ENCODE peak calls at places on chromosome 13, in five cellular contexts. Y, Z, E, J and I are unnamed samples.

GRCh38 chr13:73849292-73849691 is 284.9 kb downstream of the KLF12 start:
- DNase-seq in J (no peak), Z (peak), E (no peak), Y (no peak), I (peak)

GRCh38 chr13:99382428-99383133 is 75.4 kb upstream of the GPR183 start:
- DNase-seq in J (no peak), Z (no peak), E (no peak), Y (no peak), I (no peak)

GRCh38 chr13:87680298-87680697 is 9.1 kb downstream of the SLITRK5 start:
- DNase-seq in Y (no peak), Z (no peak), J (no peak), E (no peak), I (no peak)

GRCh38 chr13:39892731-39893293 is 237.3 kb downstream of the COG6 start:
- DNase-seq in E (no peak), Z (peak), J (no peak), Y (no peak), I (peak)

GRCh38 chr13:50521750-50522149 is 321.7 kb downstream of the DLEU7 start:
- DNase-seq in E (no peak), Z (peak), Y (peak), J (no peak), I (peak)

GRCh38 chr13:21067794-21068193 is 6.4 kb upstream of the LATS2 start:
- DNase-seq in Z (no peak), J (no peak), E (no peak), Y (no peak), I (no peak)

GRCh38 chr13:93227906-93228801 is 1.5 kb downstream of the GPC6 start:
- DNase-seq in Y (no peak), E (no peak), Z (peak), J (peak), I (peak)

GRCh38 chr13:110978390-110978789 is 63.5 kb upstream of the ANKRD10 start:
- DNase-seq in Z (peak), J (no peak), E (no peak), Y (no peak), I (no peak)

GRCh38 chr13:31209819-31210209 is 10.0 kb downstream of the B3GLCT start:
- DNase-seq in J (no peak), E (no peak), Y (no peak), Z (no peak), I (no peak)

GRCh38 chr13:88675997-88676396 is 1004.8 kb downstream of the SLITRK5 start:
- DNase-seq in E (no peak), J (no peak), Y (no peak), Z (no peak), I (no peak)

GRCh38 chr13:94667190-94667589 is 45.2 kb downstream of the SOX21 start:
- DNase-seq in Y (no peak), Z (no peak), E (no peak), J (no peak), I (no peak)

GRCh38 chr13:30153871-30154426 is 153.4 kb downstream of the KATNAL1 start:
- DNase-seq in J (no peak), Z (no peak), E (no peak), Y (no peak), I (no peak)

GRCh38 chr13:73767191-73767741 is 366.9 kb downstream of the KLF12 start:
- DNase-seq in J (no peak), Z (no peak), Y (no peak), E (no peak), I (no peak)

GRCh38 chr13:57491318-57491717 is 140.2 kb upstream of the PCDH17 start:
- DNase-seq in J (no peak), Z (no peak), Y (no peak), E (no peak), I (no peak)

GRCh38 chr13:93502071-93502470 is 275.5 kb downstream of the GPC6 start:
- DNase-seq in E (no peak), Y (no peak), Z (no peak), J (no peak), I (no peak)

GRCh38 chr13:105972811-105973590 is 562.5 kb downstream of the EFNB2 start:
- DNase-seq in J (no peak), Y (no peak), Z (no peak), E (no peak), I (peak)

GRCh38 chr13:24997367-24997967 is 98.5 kb upstream of the PABPC3 start:
- DNase-seq in J (no peak), Y (no peak), Z (peak), E (no peak), I (peak)

GRCh38 chr13:27183561-27184147 is 12.0 kb upstream of the USP12 start:
- DNase-seq in Z (peak), J (no peak), E (no peak), Y (no peak), I (peak)

GRCh38 chr13:95023405-95023804 is 277.8 kb downstream of the ABCC4 start:
- DNase-seq in Y (no peak), J (no peak), E (no peak), Z (no peak), I (no peak)

GRCh38 chr13:102195566-102196462 is 206.0 kb downstream of the FGF14 start:
- DNase-seq in Z (peak), E (no peak), Y (no peak), J (no peak), I (no peak)

GRCh38 chr13:27044837-27045570 is 126.6 kb downstream of the USP12 start:
- DNase-seq in J (no peak), Z (no peak), E (no peak), Y (no peak), I (no peak)

GRCh38 chr13:78601124-78601885 is 2.0 kb downstream of the POU4F1 start:
- DNase-seq in E (no peak), J (no peak), Y (no peak), Z (peak), I (no peak)

GRCh38 chr13:31365630-31366029 is 165.9 kb downstream of the B3GLCT start:
- DNase-seq in E (no peak), J (no peak), Y (no peak), Z (no peak), I (no peak)

GRCh38 chr13:26061947-26062346 is 10.1 kb upstream of the SHISA2 start:
- DNase-seq in Z (peak), J (no peak), Y (no peak), E (peak), I (peak)

GRCh38 chr13:99500839-99501134 is 485 bp upstream of the TM9SF2 start:
- DNase-seq in Y (no peak), J (no peak), Z (no peak), E (no peak), I (no peak)

GRCh38 chr13:22789916-22790315 is 390.9 kb upstream of the SGCG start:
- DNase-seq in Y (no peak), J (no peak), Z (no peak), E (no peak), I (no peak)

GRCh38 chr13:38630780-38631179 is 56.1 kb upstream of the FREM2 start:
- DNase-seq in J (no peak), Y (peak), Z (peak), E (no peak), I (peak)

GRCh38 chr13:39306639-39307589 is 268.7 kb downstream of the NHLRC3 start:
- DNase-seq in Y (no peak), J (no peak), Z (no peak), E (no peak), I (no peak)

GRCh38 chr13:26132756-26133155 is 80.9 kb upstream of the SHISA2 start:
- DNase-seq in Y (no peak), E (no peak), Z (peak), J (no peak), I (peak)

GRCh38 chr13:65679240-65679639 is 1550.9 kb downstream of the PCDH9 start:
- DNase-seq in E (no peak), Z (peak), Y (no peak), J (no peak), I (peak)

GRCh38 chr13:110346661-110347067 is 39.6 kb downstream of the COL4A2 start:
- DNase-seq in Z (no peak), Y (no peak), J (no peak), E (no peak), I (no peak)

GRCh38 chr13:101218484-101218883 is 197.8 kb downstream of the NALCN start:
- DNase-seq in Z (no peak), Y (no peak), J (no peak), E (no peak), I (no peak)

GRCh38 chr13:101455863-101456262 is 3.4 kb downstream of the ITGBL1 start:
- DNase-seq in Y (peak), E (peak), Z (peak), J (no peak), I (peak)

GRCh38 chr13:33963134-33963533 is 145.2 kb downstream of the RFC3 start:
- DNase-seq in J (no peak), Z (no peak), Y (no peak), E (no peak), I (no peak)
- TF ChIP-seq CTCF in J (no peak), Z (no peak), Y (no peak), E (no peak), I (no peak)

GRCh38 chr13:64529874-64530485 is 2700.2 kb downstream of the PCDH9 start:
- DNase-seq in Y (no peak), J (no peak), Z (peak), E (no peak), I (no peak)
- TF ChIP-seq CTCF in Y (peak), J (peak), Z (peak), E (peak), I (peak)

GRCh38 chr13:46315036-46315435 is 72.0 kb downstream of the RUBCNL start:
- DNase-seq in J (no peak), Z (no peak), Y (no peak), E (no peak), I (no peak)

GRCh38 chr13:46313441-46314257 is 73.4 kb downstream of the RUBCNL start:
- DNase-seq in Z (no peak), E (no peak), Y (no peak), J (no peak), I (no peak)

GRCh38 chr13:46314587-46314986 is 72.5 kb downstream of the RUBCNL start:
- DNase-seq in E (no peak), Z (no peak), Y (no peak), J (no peak), I (no peak)

GRCh38 chr13:46315491-46316075 is 71.5 kb downstream of the RUBCNL start:
- DNase-seq in Y (no peak), Z (no peak), J (no peak), E (no peak), I (no peak)

GRCh38 chr13:46317120-46317519 is 69.9 kb downstream of the RUBCNL start:
- DNase-seq in E (no peak), J (no peak), Y (no peak), Z (peak), I (peak)
- TF ChIP-seq CTCF in E (no peak), J (no peak), Y (peak), Z (peak), I (peak)

DNA sequence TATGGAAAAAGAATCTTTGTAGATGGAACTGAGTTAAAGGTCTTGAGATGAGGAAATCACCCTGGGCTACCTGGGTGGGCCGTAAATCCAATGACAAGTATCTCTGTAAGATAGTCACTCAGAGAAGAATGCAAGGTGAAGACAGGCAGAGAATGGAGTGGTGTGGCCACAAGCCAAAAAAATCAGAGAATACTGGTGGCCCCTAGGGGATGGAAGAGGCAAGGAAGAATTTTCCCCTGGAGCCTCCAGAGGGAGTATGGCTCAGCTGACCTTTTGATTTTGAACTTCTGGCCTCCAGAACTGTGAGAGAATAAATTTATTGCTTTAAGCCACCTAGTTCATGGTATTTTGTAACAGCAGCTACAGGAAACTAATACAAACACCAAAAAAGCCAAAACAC is 32.7 kb upstream of the CSNK1A1L start:
- DNase-seq in J (no peak), Y (no peak), E (no peak), Z (peak), I (peak)
- TF ChIP-seq CTCF in J (no peak), Y (no peak), E (peak), Z (peak), I (peak)

GRCh38 chr13:113802761-113803160 is 43.7 kb downstream of the TMEM255B start:
- DNase-seq in Z (no peak), E (no peak), J (no peak), Y (no peak), I (no peak)

GRCh38 chr13:113801289-113801961 is 42.4 kb downstream of the TMEM255B start:
- DNase-seq in Z (no peak), J (no peak), E (no peak), Y (no peak), I (no peak)

GRCh38 chr13:113803409-113804016 is 44.5 kb downstream of the TMEM255B start:
- DNase-seq in Y (no peak), E (no peak), Z (no peak), J (no peak), I (no peak)

GRCh38 chr13:113800576-113800926 is 41.5 kb downstream of the TMEM255B start:
- DNase-seq in J (no peak), E (no peak), Z (no peak), Y (no peak), I (no peak)

GRCh38 chr13:113802090-113802531 is 43.1 kb downstream of the TMEM255B start:
- DNase-seq in J (no peak), Z (peak), E (peak), Y (peak), I (peak)
- TF ChIP-seq CTCF in J (no peak), Z (peak), E (peak), Y (peak), I (peak)

DNA sequence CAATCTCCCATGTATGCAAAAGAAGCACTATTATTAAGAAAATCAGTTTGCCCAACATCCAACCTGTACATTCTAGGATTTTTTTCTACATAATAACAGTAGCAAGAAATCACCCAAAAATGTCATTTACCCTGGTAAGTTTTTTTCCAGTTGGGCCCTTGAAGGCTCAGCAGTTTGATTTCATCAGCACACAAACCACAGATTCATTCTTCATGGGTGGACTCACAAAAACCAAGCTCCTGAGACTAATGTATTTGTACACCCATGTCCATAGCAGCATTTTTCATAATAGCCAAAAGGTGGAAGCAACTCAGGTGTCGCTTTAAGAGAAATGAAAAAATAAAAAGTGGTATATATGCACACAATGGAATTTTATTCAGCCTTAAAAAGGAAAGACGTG is 210.1 kb downstream of the TBC1D4 start:
- DNase-seq in E (no peak), J (no peak), Z (no peak), Y (no peak), I (peak)
- TF ChIP-seq CTCF in E (no peak), J (no peak), Z (no peak), Y (no peak), I (no peak)

GRCh38 chr13:48749699-48750473 is 96.2 kb downstream of the CYSLTR2 start:
- DNase-seq in Z (peak), J (peak), Y (peak), E (peak), I (peak)
- TF ChIP-seq CTCF in Z (peak), J (no peak), Y (peak), E (peak), I (peak)

DNA sequence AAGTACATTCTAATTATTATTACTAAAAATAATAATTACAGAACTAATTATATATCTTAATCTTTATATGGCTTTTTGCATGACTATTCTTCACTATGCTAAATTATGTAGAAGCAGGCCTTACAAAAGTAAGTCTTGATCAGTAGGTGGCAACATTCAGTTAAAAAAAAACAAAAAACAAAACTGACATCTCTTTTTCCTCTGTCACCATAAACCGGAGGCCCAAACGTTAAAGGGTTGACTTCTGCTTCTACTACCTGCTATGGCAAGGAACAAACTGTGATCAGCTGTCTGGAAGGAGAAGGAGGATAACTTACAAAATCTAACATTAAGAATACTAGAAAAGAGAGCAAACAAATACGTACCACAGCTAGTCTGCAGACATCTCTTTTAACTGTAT is 1525.6 kb downstream of the SLITRK1 start:
- DNase-seq in E (no peak), Z (peak), Y (no peak), J (no peak), I (peak)
- TF ChIP-seq CTCF in E (no peak), Z (no peak), Y (peak), J (no peak), I (no peak)

GRCh38 chr13:62512194-62513141 is 1096.8 kb upstream of the PCDH20 start:
- DNase-seq in E (peak), J (peak), Z (peak), Y (no peak), I (peak)
- TF ChIP-seq CTCF in E (peak), J (peak), Z (peak), Y (peak), I (peak)

GRCh38 chr13:34416833-34417425 is 525.1 kb upstream of the NBEA start:
- DNase-seq in Z (peak), E (peak), J (no peak), Y (peak), I (peak)

GRCh38 chr13:34425307-34425949 is 516.6 kb upstream of the NBEA start:
- DNase-seq in Y (no peak), Z (no peak), J (no peak), E (no peak), I (no peak)

GRCh38 chr13:34421849-34422475 is 520.1 kb upstream of the NBEA start:
- DNase-seq in J (no peak), E (no peak), Z (no peak), Y (no peak), I (no peak)

GRCh38 chr13:34419025-34419424 is 523.0 kb upstream of the NBEA start:
- DNase-seq in Y (no peak), E (no peak), J (no peak), Z (no peak), I (no peak)

GRCh38 chr13:34420975-34421719 is 520.9 kb upstream of the NBEA start:
- DNase-seq in E (no peak), Z (no peak), Y (no peak), J (no peak), I (no peak)
- TF ChIP-seq CTCF in E (peak), Z (peak), Y (no peak), J (no peak), I (no peak)